ENCODE peak calls at places on chromosome 22, in ten cellular contexts. W, G, N, E, A, F, O, Z, X and C are unnamed samples.

GRCh38 chr22:32158712-32159533 is at the start of gene C22orf42:
- DNase-seq in G (no peak), W (no peak), F (no peak), A (no peak), O (no peak), E (no peak), N (no peak), X (no peak), Z (no peak), C (no peak)

GRCh38 chr22:49701380-49702067 is 126.1 kb downstream of the BRD1 start:
- DNase-seq in E (no peak), W (no peak), A (no peak), N (no peak), F (no peak), G (no peak), X (no peak), Z (no peak), O (no peak), C (no peak)

GRCh38 chr22:46052331-46052771 is 75.4 kb upstream of the WNT7B start:
- DNase-seq in W (no peak), Z (no peak), N (no peak), E (peak; percentile 34), X (peak; percentile 61), O (no peak), G (no peak), F (no peak), A (no peak), C (no peak)

GRCh38 chr22:49749885-49750510 is 77.7 kb downstream of the BRD1 start:
- DNase-seq in F (no peak), O (no peak), Z (no peak), W (no peak), N (no peak), A (no peak), X (no peak), G (no peak), E (no peak), C (no peak)

GRCh38 chr22:23306926-23307325 is 126.6 kb downstream of the BCR start:
- DNase-seq in N (no peak), E (no peak), Z (no peak), A (no peak), F (no peak), W (no peak), G (no peak), X (peak; percentile 23), O (no peak), C (no peak)

GRCh38 chr22:28141614-28142013 is 222.6 kb upstream of the PITPNB start:
- DNase-seq in X (no peak), O (peak; percentile 61), N (no peak), W (peak; percentile 63), E (no peak), Z (peak; percentile 74), G (no peak), A (peak; percentile 55), F (no peak), C (no peak)

GRCh38 chr22:17655289-17655688 is 16.7 kb downstream of the BCL2L13 start:
- DNase-seq in F (no peak), X (no peak), A (no peak), W (no peak), O (peak; percentile 41), N (no peak), Z (peak; percentile 56), E (peak; percentile 66), G (no peak), C (no peak)

GRCh38 chr22:45638834-45639746 is 32.5 kb upstream of the ATXN10 start:
- DNase-seq in A (no peak), X (no peak), F (peak; percentile 90), Z (peak; percentile 77), N (no peak), W (peak; percentile 43), O (peak; percentile 66), G (peak; percentile 63), E (peak; percentile 73), C (no peak)

GRCh38 chr22:50621491-50621880 is 6.5 kb downstream of the ARSA start:
- DNase-seq in W (no peak), X (no peak), G (no peak), O (no peak), A (no peak), Z (no peak), E (no peak), F (no peak), N (no peak), C (no peak)

GRCh38 chr22:26298605-26299310 is 129.5 kb downstream of the SEZ6L start:
- DNase-seq in A (no peak), W (no peak), F (no peak), Z (no peak), N (no peak), E (no peak), X (no peak), O (no peak), G (no peak), C (no peak)

GRCh38 chr22:18130699-18131429 is 19.1 kb upstream of the USP18 start:
- DNase-seq in F (no peak), X (no peak), N (no peak), Z (no peak), G (no peak), O (no peak), E (no peak), W (no peak), A (no peak), C (no peak)

GRCh38 chr22:24157783-24158170 is 23.5 kb upstream of the SUSD2 start:
- DNase-seq in E (peak; percentile 51), O (peak; percentile 9), G (no peak), Z (no peak), F (no peak), A (no peak), N (peak; percentile 65), X (no peak), W (no peak), C (no peak)

GRCh38 chr22:35756722-35757121 is 39.0 kb downstream of the APOL5 start:
- DNase-seq in E (no peak), Z (no peak), W (no peak), A (no peak), X (no peak), F (no peak), N (no peak), G (no peak), O (no peak), C (no peak)

GRCh38 chr22:39556970-39557811 is 13.4 kb upstream of the CACNA1I start:
- DNase-seq in G (no peak), N (no peak), F (peak; percentile 38), Z (peak; percentile 21), A (no peak), W (no peak), O (peak; percentile 22), X (no peak), E (no peak), C (peak; percentile 54)
- TF ChIP-seq CTCF in G (no peak), N (no peak), F (peak; percentile 34), Z (peak; percentile 9), A (peak; percentile 10), W (no peak), O (no peak), X (no peak), E (no peak), C (no peak)

GRCh38 chr22:39353346-39353745 is 3.6 kb downstream of the SYNGR1 start:
- DNase-seq in F (no peak), G (no peak), N (no peak), E (no peak), X (no peak), O (no peak), A (no peak), W (no peak), Z (no peak), C (no peak)

GRCh38 chr22:39349967-39350802 is at the start of gene SYNGR1:
- DNase-seq in O (no peak), Z (no peak), N (no peak), A (no peak), W (no peak), E (no peak), G (no peak), F (no peak), X (peak; percentile 68), C (no peak)

GRCh38 chr22:39350803-39351688 is 1.3 kb downstream of the SYNGR1 start:
- DNase-seq in O (no peak), W (no peak), N (no peak), F (no peak), G (no peak), A (no peak), X (no peak), Z (no peak), E (no peak), C (no peak)

GRCh38 chr22:39352301-39352867 is 2.6 kb downstream of the SYNGR1 start:
- DNase-seq in A (no peak), G (no peak), O (no peak), F (no peak), N (no peak), Z (no peak), X (no peak), E (no peak), W (no peak), C (no peak)

DNA sequence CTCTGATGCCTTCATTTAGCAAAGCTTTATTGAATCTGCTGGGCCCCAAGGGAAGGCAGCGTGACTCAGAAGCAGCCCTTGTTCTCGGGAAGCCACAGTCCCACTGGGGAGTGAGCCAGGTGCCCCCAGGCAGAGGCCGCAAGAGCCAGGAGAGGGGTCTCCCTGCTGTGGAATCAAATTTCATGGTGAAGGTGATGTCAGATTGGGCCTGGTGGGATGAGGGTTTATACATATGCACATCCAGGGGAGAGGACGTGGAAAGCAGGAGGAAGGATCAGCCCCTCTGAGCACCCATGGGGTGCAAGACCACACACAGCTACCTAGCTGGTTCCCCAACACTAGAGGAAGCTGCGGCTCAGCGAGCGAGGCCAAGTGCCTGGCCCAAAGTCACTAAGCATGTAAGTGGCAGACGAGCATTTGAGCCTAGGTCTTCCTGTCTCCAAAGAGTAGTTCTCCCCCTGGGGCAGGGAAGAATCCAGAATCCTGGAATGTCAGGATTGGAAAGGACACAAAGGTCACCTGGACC is 2.0 kb downstream of the SYNGR1 start:
- DNase-seq in E (no peak), X (no peak), A (no peak), O (no peak), F (no peak), N (no peak), G (no peak), Z (no peak), W (peak; percentile 50), C (peak; percentile 42)
- TF ChIP-seq CTCF in E (no peak), X (no peak), A (no peak), O (no peak), F (no peak), N (no peak), G (no peak), Z (no peak), W (no peak), C (no peak)

DNA sequence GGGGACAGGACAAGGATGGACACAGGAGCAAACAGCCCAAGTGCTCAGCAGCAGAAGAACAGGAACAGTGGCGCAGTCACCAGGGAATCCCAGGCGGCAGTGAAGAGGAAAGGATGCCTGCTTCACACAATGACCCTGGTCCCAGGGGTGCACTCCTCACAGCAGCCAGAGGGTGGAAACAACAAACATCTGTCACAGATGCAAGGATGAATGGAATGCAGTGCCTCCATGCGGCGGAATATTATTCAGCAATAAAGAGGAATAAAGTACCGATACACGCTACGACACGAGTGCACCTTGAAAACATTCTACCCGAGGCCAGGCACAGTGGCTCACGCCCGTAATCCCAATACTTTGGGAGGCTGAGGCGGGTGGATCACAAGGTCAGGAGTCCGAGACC is 12.7 kb downstream of the CSNK1E start:
- DNase-seq in W (no peak), O (peak; percentile 31), E (no peak), X (no peak), G (no peak), Z (peak; percentile 23), A (no peak), F (no peak), N (no peak), C (no peak)
- TF ChIP-seq CTCF in W (no peak), O (peak; percentile 52), E (no peak), X (no peak), G (no peak), Z (no peak), A (peak; percentile 20), F (no peak), N (no peak), C (no peak)

GRCh38 chr22:38260760-38261477 is 11.9 kb downstream of the TMEM184B start:
- DNase-seq in F (no peak), O (peak; percentile 44), G (no peak), Z (no peak), X (no peak), A (peak; percentile 76), N (no peak), E (no peak), W (no peak), C (no peak)
- TF ChIP-seq CTCF in F (no peak), O (no peak), G (no peak), Z (peak; percentile 21), X (no peak), A (peak; percentile 47), N (peak; percentile 13), E (no peak), W (peak; percentile 17), C (no peak)